ENCODE peak calls at places on chromosomes 5 and 9, in eight cellular contexts. W, Z, R, B, P, Y, J and U are unnamed samples.

GRCh38 chr5:55592388-55593114 is 57.8 kb upstream of the PLPP1 start:
- DNase-seq in W (no peak), Z (no peak), R (no peak), B (no peak), P (no peak), Y (no peak), J (no peak), U (no peak)

GRCh38 chr5:79526928-79527327 is 13.0 kb upstream of the HOMER1 start:
- DNase-seq in W (no peak), Z (no peak), R (no peak), B (no peak), P (no peak), Y (no peak), J (no peak), U (no peak)

GRCh38 chr9:80213613-80214012 is 641.8 kb downstream of the TLE4 start:
- DNase-seq in W (no peak), Z (no peak), R (no peak), B (no peak), P (no peak), Y (peak), J (no peak), U (no peak)

GRCh38 chr9:4287386-4287785 is 12.5 kb downstream of the GLIS3 start:
- DNase-seq in W (no peak), Z (no peak), R (no peak), B (no peak), P (no peak), Y (no peak), J (no peak), U (no peak)

GRCh38 chr9:134407123-134407779 is 81.0 kb downstream of the RXRA start:
- DNase-seq in W (peak), Z (peak), R (peak), B (peak), P (peak), Y (peak), J (peak), U (peak)

GRCh38 chr9:109267555-109267954 is 53.3 kb downstream of the EPB41L4B start:
- DNase-seq in W (no peak), Z (no peak), R (no peak), B (no peak), P (no peak), Y (no peak), J (no peak), U (no peak)

GRCh38 chr5:55701462-55702103 is 10.5 kb downstream of the SLC38A9 start:
- DNase-seq in W (no peak), Z (no peak), R (no peak), B (no peak), P (no peak), Y (no peak), J (no peak), U (no peak)

GRCh38 chr5:36607838-36608783 is 1.7 kb downstream of the SLC1A3 start:
- DNase-seq in W (peak), Z (no peak), R (no peak), B (no peak), P (no peak), Y (no peak), J (no peak), U (peak)

DNA sequence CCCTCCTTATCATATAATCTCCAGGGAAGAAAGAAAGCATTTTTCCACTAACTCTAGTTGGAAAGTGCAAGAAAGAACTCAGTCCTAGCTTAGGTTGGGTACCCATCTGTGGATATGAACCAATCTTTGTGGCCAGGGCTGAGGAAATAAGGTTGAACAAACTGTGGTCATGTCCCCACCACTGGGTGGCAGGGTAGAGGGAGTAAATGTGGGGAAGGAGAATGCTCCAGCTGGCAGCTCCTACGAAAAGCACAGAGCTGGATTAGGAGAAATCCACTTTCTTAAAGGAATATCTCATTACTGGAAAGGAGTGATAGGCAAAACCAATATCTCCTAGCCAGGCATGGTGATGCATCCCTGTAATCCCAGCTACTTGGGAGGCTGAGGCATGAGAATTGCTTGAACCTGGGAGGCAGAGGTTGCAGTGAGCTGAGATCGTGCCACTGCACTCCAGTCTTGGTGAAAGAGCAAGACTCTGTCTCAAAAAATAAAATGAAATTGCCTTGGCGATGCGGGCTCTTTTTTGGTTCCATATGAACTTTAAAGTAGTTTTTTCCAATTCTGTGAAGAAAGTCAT is 175.1 kb downstream of the CCDC192 start:
- DNase-seq in W (peak), Z (peak), R (no peak), B (no peak), P (peak), Y (no peak), J (peak), U (peak)
- TF ChIP-seq CTCF in W (peak), Z (peak), R (peak), B (peak), P (peak), Y (peak), J (peak), U (peak)

GRCh38 chr5:7418276-7418675 is 22.3 kb downstream of the ADCY2 start:
- DNase-seq in W (no peak), Z (no peak), R (no peak), B (no peak), P (no peak), Y (no peak), J (no peak), U (no peak)

GRCh38 chr5:7419367-7419766 is 23.4 kb downstream of the ADCY2 start:
- DNase-seq in W (no peak), Z (no peak), R (no peak), B (no peak), P (no peak), Y (no peak), J (no peak), U (no peak)

GRCh38 chr5:7422262-7422661 is 26.3 kb downstream of the ADCY2 start:
- DNase-seq in W (no peak), Z (no peak), R (no peak), B (no peak), P (no peak), Y (no peak), J (no peak), U (no peak)

GRCh38 chr5:7420506-7421280 is 24.8 kb downstream of the ADCY2 start:
- DNase-seq in W (no peak), Z (peak), R (no peak), B (no peak), P (no peak), Y (no peak), J (no peak), U (no peak)

DNA sequence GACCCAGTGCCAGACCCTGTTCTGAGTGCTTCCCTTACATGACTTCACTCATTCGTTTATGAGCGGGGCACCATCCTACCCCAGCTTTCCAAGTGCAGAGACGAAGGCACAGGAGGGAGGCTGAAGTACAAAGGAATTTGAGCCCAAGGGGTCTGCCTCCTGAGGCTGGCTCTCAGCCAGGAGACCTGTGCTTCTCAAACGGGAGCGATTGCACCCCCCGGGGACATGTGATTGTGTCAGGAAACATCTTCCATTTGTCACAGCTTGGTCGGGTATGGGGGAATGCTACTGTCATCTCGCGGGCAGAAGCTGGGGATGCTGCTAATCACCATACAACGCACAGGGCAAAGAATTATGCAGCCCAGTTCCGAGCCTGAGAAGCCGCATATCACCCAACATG is 23.9 kb downstream of the ADCY2 start:
- DNase-seq in W (no peak), Z (peak), R (no peak), B (no peak), P (no peak), Y (no peak), J (no peak), U (no peak)
- TF ChIP-seq CTCF in W (no peak), Z (no peak), R (no peak), B (no peak), P (no peak), Y (no peak), J (no peak), U (no peak)

GRCh38 chr5:95057610-95058009 is 227.3 kb downstream of the MCTP1 start:
- DNase-seq in W (no peak), Z (no peak), R (no peak), B (no peak), P (no peak), Y (no peak), J (no peak), U (no peak)
- TF ChIP-seq CTCF in W (no peak), Z (no peak), R (no peak), B (no peak), P (no peak), Y (no peak), J (no peak), U (no peak)

DNA sequence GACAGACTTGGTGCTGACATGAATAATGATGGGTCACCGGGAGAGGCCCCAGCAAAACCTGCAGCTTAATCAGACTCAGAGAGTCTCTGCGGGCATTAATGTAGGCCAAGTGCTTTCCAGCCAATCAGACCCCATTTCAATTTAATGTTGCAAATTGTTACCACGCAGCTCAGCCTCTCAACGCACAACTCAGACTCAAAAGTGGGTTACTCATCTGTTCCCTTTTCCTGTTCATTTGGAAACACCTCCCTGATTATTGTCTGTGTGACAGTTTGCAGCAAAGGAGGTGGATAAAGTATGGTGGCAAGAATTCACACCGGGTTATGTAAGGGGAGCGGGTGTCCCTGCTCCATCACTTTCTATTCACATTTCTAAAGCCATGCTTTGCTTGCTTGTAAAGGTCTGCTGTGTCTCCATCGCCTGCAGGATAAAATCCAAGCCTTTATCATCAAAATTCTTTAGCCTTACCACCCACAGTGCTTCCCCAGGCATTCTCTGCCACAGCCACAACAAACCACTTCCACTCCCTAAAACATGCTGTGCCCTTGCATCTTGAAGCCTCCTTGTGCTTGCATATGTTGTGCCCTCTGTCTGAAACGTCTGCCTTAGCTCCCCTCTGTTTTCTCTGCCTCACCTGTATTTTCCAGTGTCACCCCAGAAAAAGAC is 156.5 kb downstream of the ASTN2 start:
- DNase-seq in W (no peak), Z (no peak), R (no peak), B (no peak), P (no peak), Y (no peak), J (no peak), U (no peak)
- TF ChIP-seq CTCF in W (no peak), Z (no peak), R (no peak), B (no peak), P (no peak), Y (no peak), J (no peak), U (no peak)

GRCh38 chr9:127801955-127802575 is 617 bp upstream of the FPGS start:
- DNase-seq in W (no peak), Z (no peak), R (no peak), B (no peak), P (no peak), Y (no peak), J (no peak), U (peak)
- TF ChIP-seq CTCF in W (no peak), Z (no peak), R (peak), B (no peak), P (no peak), Y (no peak), J (no peak), U (no peak)

DNA sequence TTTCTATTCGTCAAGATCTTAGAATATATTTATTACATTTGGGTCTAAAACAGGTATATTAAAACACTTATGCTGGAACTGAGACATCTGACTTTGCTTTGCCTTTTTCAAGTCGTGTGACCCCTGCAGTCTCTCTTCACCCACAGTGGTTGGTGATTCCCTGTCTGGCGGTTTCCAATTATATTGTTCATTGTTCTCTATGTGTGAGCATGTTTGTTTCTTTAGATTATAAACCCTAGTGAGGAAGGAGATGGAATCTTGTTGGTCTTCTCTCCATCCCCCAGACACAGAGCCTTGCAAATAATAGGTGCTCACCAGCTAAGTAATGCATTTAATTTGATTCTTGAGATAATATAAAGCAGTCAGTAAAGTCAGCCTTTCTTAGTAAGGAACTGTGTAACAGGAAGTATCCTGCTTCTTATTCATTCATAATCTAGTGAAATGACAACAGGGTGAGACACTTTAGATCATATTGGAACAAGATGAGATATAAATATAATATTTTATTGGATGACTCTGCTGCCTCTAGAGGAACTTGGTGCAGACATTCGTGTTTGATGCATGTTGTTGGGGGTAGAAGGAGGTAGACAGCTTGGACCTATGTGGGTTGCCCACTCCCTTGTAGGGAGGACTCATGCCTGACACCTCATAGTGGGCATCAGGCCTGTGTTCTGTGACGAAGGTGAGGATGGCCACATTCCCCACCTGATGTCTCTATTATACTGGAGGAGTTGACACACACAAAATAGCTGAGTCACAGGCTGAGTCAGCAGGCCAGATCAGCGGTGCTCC is 88.1 kb downstream of the FGF1 start:
- DNase-seq in W (peak), Z (peak), R (no peak), B (peak), P (no peak), Y (no peak), J (peak), U (peak)
- TF ChIP-seq CTCF in W (peak), Z (no peak), R (no peak), B (no peak), P (no peak), Y (no peak), J (peak), U (peak)

DNA sequence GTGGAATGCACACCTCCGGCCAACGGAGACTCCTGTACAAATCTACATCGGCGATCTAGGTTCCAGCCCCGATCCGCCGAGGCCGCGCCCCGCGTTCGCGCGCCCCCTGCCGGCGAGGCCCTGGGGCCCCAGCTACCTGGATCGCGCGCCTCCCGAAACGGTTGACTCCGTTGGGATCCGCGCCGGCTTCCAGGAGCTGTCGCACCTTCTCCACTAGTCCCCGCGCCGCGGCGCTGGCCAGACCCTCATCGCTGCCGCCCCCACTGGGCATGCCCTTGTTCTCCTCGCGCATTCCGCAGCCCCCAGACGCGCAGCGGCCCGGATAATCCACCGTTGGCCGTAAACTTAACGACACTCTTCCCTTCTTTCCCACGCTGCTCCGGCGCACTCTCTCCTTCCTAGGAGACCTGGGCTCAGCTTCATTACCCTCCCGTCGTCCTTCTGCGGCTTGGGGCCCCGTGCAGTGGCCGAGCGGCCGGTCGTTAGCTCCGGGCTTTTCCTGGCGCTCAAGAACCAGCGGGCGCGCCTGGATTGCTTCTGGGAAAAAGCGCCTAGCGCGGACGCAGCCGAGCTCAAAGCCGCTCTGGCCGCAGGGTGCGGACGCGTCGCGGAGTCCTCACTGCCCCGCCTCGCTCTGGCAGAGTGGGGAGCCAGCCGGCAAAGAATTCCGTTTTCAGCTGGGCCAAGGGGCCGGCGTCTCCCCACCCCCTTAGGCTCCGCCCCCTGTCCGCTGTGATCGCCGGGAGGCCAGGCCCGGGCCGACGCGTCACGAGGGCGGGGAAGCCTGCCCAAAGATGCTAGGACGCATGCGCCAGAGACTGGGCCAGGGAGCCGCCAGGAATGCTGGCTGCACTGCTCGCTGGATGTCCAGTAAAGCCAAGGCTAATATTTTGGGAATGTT is at the start of gene CDKN2B:
- DNase-seq in W (peak), Z (peak), R (peak), B (peak), P (peak), Y (peak), J (peak), U (no peak)
- TF ChIP-seq CTCF in W (peak), Z (peak), R (peak), B (peak), P (peak), Y (peak), J (peak), U (no peak)

GRCh38 chr9:122835313-122835731 is 6.9 kb upstream of the PDCL start:
- DNase-seq in W (no peak), Z (no peak), R (no peak), B (no peak), P (peak), Y (no peak), J (no peak), U (no peak)
- TF ChIP-seq CTCF in W (no peak), Z (no peak), R (no peak), B (no peak), P (no peak), Y (no peak), J (no peak), U (no peak)

DNA sequence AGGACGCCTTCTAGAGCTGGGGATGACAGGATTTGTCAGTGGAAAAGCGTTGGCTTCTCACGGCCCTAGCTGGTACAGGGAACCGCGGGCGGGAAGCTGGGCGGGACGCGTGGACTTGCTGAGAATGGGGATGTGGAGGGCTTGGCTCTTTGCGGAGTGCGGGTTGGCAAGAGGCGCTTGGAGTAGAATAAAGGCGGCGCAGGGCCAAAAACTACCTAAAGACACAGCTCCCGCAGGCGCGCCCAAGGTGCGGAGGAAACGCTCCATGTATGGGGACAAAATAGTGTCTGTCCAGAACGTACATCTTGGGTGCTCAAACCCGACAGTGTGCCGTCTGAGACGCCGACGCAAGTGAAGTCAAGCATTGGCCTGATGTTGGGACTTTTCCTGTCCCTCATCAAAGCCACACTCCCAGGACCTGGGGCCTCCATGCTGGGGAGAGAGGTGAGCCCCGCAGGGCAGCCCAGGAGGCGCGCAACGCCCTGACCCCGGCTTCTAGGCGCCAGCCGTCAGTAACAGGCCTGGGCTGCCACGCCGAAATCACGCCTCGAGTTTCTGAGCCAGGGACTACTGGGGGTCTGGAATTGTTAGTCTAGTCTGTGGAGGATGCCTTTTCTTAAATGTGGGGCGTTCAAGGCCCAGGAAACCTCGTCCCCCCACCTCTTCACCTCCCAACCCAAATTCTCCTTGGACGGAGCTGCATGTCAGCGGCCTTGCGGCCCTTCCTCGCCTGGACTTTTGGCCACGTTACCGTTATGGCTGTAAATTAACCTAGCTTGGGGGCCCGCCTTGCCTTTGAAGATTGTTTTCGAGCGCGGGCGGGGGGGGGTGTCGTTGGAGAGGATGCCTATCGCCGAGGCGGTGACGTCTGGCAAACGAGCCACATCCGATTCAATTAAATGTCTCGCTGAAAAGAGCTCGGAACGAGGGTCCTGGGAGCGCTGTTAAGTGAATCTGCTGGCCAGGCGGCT is 1.8 kb upstream of the NKX2-5 start:
- DNase-seq in W (no peak), Z (no peak), R (no peak), B (no peak), P (no peak), Y (peak), J (no peak), U (no peak)
- TF ChIP-seq CTCF in W (no peak), Z (no peak), R (no peak), B (no peak), P (no peak), Y (no peak), J (no peak), U (no peak)